ENCODE peak calls at places on chromosomes 3 and 15, in eight cellular contexts. P, D, K, S, C, L, I and H are unnamed samples.

GRCh38 chr3:195441051-195441450 is 1.8 kb downstream of the ACAP2 start:
- DNase-seq in I (no peak), L (no peak), D (no peak), S (peak; percentile 43), C (peak; percentile 32), P (no peak), K (no peak), H (no peak)

GRCh38 chr3:135301670-135302069 is 506.6 kb downstream of the EPHB1 start:
- DNase-seq in K (no peak), S (no peak), C (no peak), I (no peak), P (no peak), D (no peak), L (no peak), H (no peak)

GRCh38 chr3:22443834-22444233 is 692.8 kb upstream of the ZNF385D start:
- DNase-seq in S (no peak), L (no peak), C (no peak), D (no peak), I (no peak), P (no peak), K (no peak), H (no peak)

GRCh38 chr15:51111061-51111460 is 16.4 kb upstream of the TNFAIP8L3 start:
- DNase-seq in D (peak; percentile 55), I (no peak), S (no peak), K (no peak), L (no peak), C (no peak), P (no peak), H (no peak)

GRCh38 chr15:90959894-90960293 is 5.2 kb downstream of the RCCD1 start:
- DNase-seq in I (peak; percentile 54), S (no peak), K (no peak), P (no peak), L (no peak), C (peak; percentile 21), D (peak; percentile 83), H (no peak)

GRCh38 chr15:80749589-80749988 is 29.6 kb upstream of the CEMIP start:
- DNase-seq in L (no peak), C (no peak), I (no peak), S (no peak), K (no peak), P (no peak), D (no peak), H (no peak)

GRCh38 chr3:187735383-187735782 is 9.9 kb downstream of the BCL6 start:
- DNase-seq in K (no peak), D (no peak), P (no peak), I (no peak), S (no peak), L (no peak), C (no peak), H (no peak)

GRCh38 chr3:56988874-56989433 is 71.5 kb upstream of the SPATA12 start:
- DNase-seq in P (peak; percentile 71), K (peak; percentile 32), S (peak; percentile 88), L (peak; percentile 40), I (no peak), C (peak; percentile 92), D (peak; percentile 91), H (no peak)

DNA sequence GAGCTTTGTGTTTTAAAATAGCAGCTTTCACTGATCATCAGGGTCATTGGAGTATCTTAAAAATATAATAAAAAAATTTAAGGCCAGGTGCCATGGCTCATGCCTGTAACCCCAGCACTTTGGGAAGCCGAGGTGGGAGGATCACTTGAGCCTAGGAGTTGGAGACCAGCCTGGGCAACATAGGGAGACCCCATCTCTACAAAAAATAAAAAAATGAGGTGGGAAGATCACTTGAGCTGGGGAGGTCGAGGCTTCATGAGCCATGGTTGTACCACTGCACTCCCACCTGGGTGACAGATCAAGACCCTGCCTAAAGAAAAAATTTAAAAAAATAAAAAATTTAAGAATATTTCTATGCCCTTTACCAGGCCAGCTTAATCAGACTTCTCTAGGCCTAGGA is 1.5 kb downstream of the HMCES start:
- DNase-seq in C (no peak), I (no peak), S (no peak), K (no peak), L (no peak), P (no peak), D (no peak), H (no peak)
- H3K4me3 ChIP-seq in C (peak overlapping the region; percentile 82), I (peak overlapping the region; percentile 96), S (no peak overlapping the region), K (no peak overlapping the region), L (no peak overlapping the region), P (peak overlapping the region; percentile 84), D (peak overlapping the region; percentile 84), H (no peak overlapping the region)

DNA sequence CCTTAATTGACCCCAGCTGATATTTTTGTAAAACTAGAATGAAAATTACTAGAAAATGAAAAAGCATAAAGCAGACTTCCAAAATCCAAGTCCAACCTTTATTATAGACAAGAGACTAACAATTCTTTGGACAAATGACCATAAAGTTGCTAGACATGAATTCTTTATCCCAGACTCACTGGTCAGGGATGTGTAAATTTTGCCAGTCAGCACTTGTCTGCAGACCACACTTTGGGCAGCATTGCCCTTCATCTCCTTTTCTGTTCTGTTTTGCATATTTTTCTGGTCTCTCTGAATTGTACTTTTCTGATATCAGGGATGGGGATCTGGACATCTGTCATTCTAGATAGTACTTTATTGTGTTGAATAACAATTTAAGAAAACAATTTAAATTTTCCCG is 10.1 kb upstream of the RBMS3 start:
- DNase-seq in I (no peak), K (no peak), D (no peak), C (no peak), S (no peak), P (no peak), L (no peak), H (no peak)
- TF ChIP-seq CTCF in I (no peak), K (no peak), D (no peak), C (no peak), S (no peak), P (no peak), L (no peak), H (no peak)

GRCh38 chr3:170844377-170844776 is 25.6 kb downstream of the RPL22L1 start:
- DNase-seq in D (no peak), P (no peak), L (no peak), K (no peak), C (no peak), I (no peak), S (no peak), H (no peak)

GRCh38 chr3:170852307-170852706 is 17.7 kb downstream of the RPL22L1 start:
- DNase-seq in P (peak; percentile 11), I (no peak), L (no peak), D (no peak), K (no peak), C (no peak), S (no peak), H (no peak)

GRCh38 chr3:170848294-170848917 is 21.6 kb downstream of the RPL22L1 start:
- DNase-seq in I (no peak), K (no peak), D (no peak), L (peak; percentile 19), S (peak; percentile 55), C (peak; percentile 55), P (peak; percentile 7), H (no peak)
- H3K4me3 ChIP-seq in I (no peak overlapping the region), K (no peak overlapping the region), D (no peak overlapping the region), L (no peak overlapping the region), S (no peak overlapping the region), C (no peak overlapping the region), P (no peak overlapping the region), H (no peak overlapping the region)

DNA sequence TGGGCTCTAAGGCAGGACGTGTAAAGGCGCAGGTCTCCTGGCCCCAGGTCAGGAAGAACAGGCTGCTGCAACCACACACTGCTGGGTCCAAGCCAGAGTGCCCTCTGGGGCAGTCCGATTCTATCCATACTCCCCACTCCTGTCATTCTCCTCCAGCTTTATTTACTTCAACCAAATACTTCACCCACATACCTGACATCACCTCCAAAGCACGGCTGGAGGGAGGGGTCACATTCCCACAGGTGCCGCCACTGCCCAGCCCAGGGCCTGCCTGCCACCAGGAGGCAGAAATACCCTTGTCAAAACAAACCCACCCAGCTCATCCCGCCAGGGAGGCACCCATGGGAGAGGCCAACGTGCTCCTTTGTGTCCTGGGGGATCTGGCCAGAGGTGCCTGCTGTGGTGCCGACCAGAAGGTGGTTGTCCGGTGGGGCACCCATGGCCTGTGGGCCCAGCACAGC is 100.4 kb downstream of the DAPK2 start:
- DNase-seq in P (no peak), C (no peak), S (no peak), L (no peak), I (no peak), K (no peak), D (no peak), H (no peak)
- TF ChIP-seq CTCF in P (no peak), C (no peak), S (no peak), L (no peak), I (no peak), K (no peak), D (no peak), H (no peak)

GRCh38 chr3:71133874-71134273 is 449.7 kb downstream of the FOXP1 start:
- DNase-seq in S (no peak), D (no peak), K (no peak), P (no peak), I (no peak), C (no peak), L (no peak), H (no peak)
- H3K4me3 ChIP-seq in S (no peak overlapping the region), D (no peak overlapping the region), K (no peak overlapping the region), P (no peak overlapping the region), I (peak overlapping the region; percentile 47), C (no peak overlapping the region), L (no peak overlapping the region), H (no peak overlapping the region)

GRCh38 chr3:142904639-142905441 is 16.0 kb upstream of the PCOLCE2 start:
- DNase-seq in K (no peak), P (no peak), S (peak; percentile 71), L (peak; percentile 35), D (peak; percentile 44), I (no peak), C (peak; percentile 24), H (no peak)
- TF ChIP-seq CTCF in K (peak; percentile 28), P (peak; percentile 40), S (peak; percentile 22), L (peak; percentile 56), D (no peak), I (no peak), C (no peak), H (no peak)

DNA sequence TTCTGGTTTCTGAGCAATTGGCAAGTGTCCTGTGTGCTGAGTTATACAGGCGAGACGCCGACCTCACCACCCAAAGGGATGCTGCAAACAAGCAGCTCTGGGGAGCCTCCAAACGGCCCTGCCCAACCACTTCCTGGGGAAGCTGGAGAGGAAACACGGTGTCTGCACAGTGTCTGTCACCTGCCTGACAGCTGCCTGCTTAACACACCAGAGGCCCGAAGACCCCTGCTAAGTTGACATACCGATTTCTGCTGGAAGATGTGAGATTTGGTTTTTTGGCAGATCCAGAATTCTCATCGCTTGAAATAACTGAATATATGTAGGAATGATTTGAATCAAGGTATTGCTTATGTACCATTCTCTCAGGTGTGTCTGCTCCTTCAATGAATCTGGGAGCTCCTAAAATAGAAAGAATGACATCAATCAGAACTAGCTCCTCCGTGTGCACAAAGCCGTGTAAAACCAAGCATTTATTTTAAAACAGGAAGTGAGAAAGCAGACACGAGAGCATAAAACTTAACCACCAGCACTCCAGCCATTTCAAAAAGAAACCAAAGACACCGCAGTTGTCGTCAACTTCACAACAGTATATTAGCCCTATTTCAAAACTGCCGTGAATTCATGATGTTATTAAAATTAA is 27.2 kb downstream of the LRRC2 start:
- DNase-seq in I (no peak), C (peak; percentile 50), K (no peak), D (peak; percentile 78), P (no peak), L (no peak), S (peak; percentile 83), H (no peak)
- H3K4me3 ChIP-seq in I (peak overlapping the region; percentile 33), C (no peak overlapping the region), K (no peak overlapping the region), D (no peak overlapping the region), P (no peak overlapping the region), L (no peak overlapping the region), S (no peak overlapping the region), H (peak overlapping the region; percentile 23)